ENCODE peak calls at places on chromosomes 11 and 22, in ten cellular contexts. One of them, this sample, is unnamed.
A peak's percentile ranks its signal among the peaks of the same experiment; 100 is the strongest.

GRCh38 chr11:69808708-69809107 is 10.5 kb downstream of the FGF3 start:
- DNase-seq in T-helper 1 cell: no peak
- DNase-seq in NCI-H1105: no peak
- DNase-seq in activated T-cell treated with anti-CD3 and anti-CD28 coated beads for 4 hours: no peak
- DNase-seq in C1 segment of cervical spinal cord: no peak
- DNase-seq in body of pancreas: no peak
- DNase-seq in OCI-LY7: no peak
- DNase-seq in NCI-H1417: no peak
- DNase-seq in CD8-positive, alpha-beta T cell: no peak
- DNase-seq in NCI-H1694: no peak
- DNase-seq in this sample: no peak

GRCh38 chr11:70813651-70814050 is 415.3 kb downstream of the CTTN start:
- DNase-seq in T-helper 1 cell: no peak
- DNase-seq in NCI-H1105: no peak
- DNase-seq in activated T-cell treated with anti-CD3 and anti-CD28 coated beads for 4 hours: no peak
- DNase-seq in C1 segment of cervical spinal cord: no peak
- DNase-seq in body of pancreas: no peak
- DNase-seq in OCI-LY7: no peak
- DNase-seq in NCI-H1417: no peak
- DNase-seq in CD8-positive, alpha-beta T cell: no peak
- DNase-seq in NCI-H1694: no peak
- DNase-seq in this sample: no peak

GRCh38 chr11:47177229-47177845 is 658 bp upstream of the ARFGAP2 start:
- DNase-seq in T-helper 1 cell: peak; percentile 66
- DNase-seq in NCI-H1105: peak; percentile 60
- DNase-seq in activated T-cell treated with anti-CD3 and anti-CD28 coated beads for 4 hours: peak; percentile 66
- DNase-seq in C1 segment of cervical spinal cord: peak; percentile 59
- DNase-seq in body of pancreas: peak; percentile 76
- DNase-seq in OCI-LY7: peak; percentile 94
- DNase-seq in NCI-H1417: no peak
- DNase-seq in CD8-positive, alpha-beta T cell: peak; percentile 86
- DNase-seq in NCI-H1694: peak; percentile 18
- DNase-seq in this sample: peak; percentile 78

GRCh38 chr22:41596776-41597634 is 7.4 kb upstream of the PMM1 start:
- DNase-seq in T-helper 1 cell: no peak
- DNase-seq in NCI-H1105: peak; percentile 38
- DNase-seq in activated T-cell treated with anti-CD3 and anti-CD28 coated beads for 4 hours: no peak
- DNase-seq in C1 segment of cervical spinal cord: peak; percentile 11
- DNase-seq in body of pancreas: peak; percentile 84
- DNase-seq in OCI-LY7: peak; percentile 45
- DNase-seq in NCI-H1417: peak; percentile 25
- DNase-seq in CD8-positive, alpha-beta T cell: peak; percentile 36
- DNase-seq in NCI-H1694: no peak
- DNase-seq in this sample: peak; percentile 65

GRCh38 chr11:123537726-123538125 is 107.7 kb downstream of the GRAMD1B start:
- DNase-seq in T-helper 1 cell: no peak
- DNase-seq in NCI-H1105: no peak
- DNase-seq in activated T-cell treated with anti-CD3 and anti-CD28 coated beads for 4 hours: no peak
- DNase-seq in C1 segment of cervical spinal cord: no peak
- DNase-seq in body of pancreas: no peak
- DNase-seq in OCI-LY7: no peak
- DNase-seq in NCI-H1417: no peak
- DNase-seq in CD8-positive, alpha-beta T cell: no peak
- DNase-seq in NCI-H1694: no peak
- DNase-seq in this sample: no peak

GRCh38 chr11:19595840-19596751 is 116.5 kb upstream of the NAV2 start:
- DNase-seq in T-helper 1 cell: no peak
- DNase-seq in NCI-H1105: no peak
- DNase-seq in activated T-cell treated with anti-CD3 and anti-CD28 coated beads for 4 hours: no peak
- DNase-seq in C1 segment of cervical spinal cord: no peak
- DNase-seq in body of pancreas: no peak
- DNase-seq in OCI-LY7: no peak
- DNase-seq in NCI-H1417: no peak
- DNase-seq in CD8-positive, alpha-beta T cell: no peak
- DNase-seq in NCI-H1694: no peak
- DNase-seq in this sample: no peak

GRCh38 chr22:17867160-17867785 is 93.0 kb upstream of the BID start:
- DNase-seq in T-helper 1 cell: no peak
- DNase-seq in NCI-H1105: no peak
- DNase-seq in activated T-cell treated with anti-CD3 and anti-CD28 coated beads for 4 hours: no peak
- DNase-seq in C1 segment of cervical spinal cord: no peak
- DNase-seq in body of pancreas: peak; percentile 35
- DNase-seq in OCI-LY7: no peak
- DNase-seq in NCI-H1417: no peak
- DNase-seq in CD8-positive, alpha-beta T cell: no peak
- DNase-seq in NCI-H1694: no peak
- DNase-seq in this sample: no peak

GRCh38 chr22:29814003-29814402 is 24.1 kb downstream of the ASCC2 start:
- DNase-seq in T-helper 1 cell: no peak
- DNase-seq in NCI-H1105: no peak
- DNase-seq in activated T-cell treated with anti-CD3 and anti-CD28 coated beads for 4 hours: no peak
- DNase-seq in C1 segment of cervical spinal cord: no peak
- DNase-seq in body of pancreas: no peak
- DNase-seq in OCI-LY7: no peak
- DNase-seq in NCI-H1417: no peak
- DNase-seq in CD8-positive, alpha-beta T cell: no peak
- DNase-seq in NCI-H1694: no peak
- DNase-seq in this sample: no peak

GRCh38 chr11:69050592-69051380 is 2.1 kb downstream of the TPCN2 start:
- DNase-seq in T-helper 1 cell: no peak
- DNase-seq in NCI-H1105: no peak
- DNase-seq in activated T-cell treated with anti-CD3 and anti-CD28 coated beads for 4 hours: no peak
- DNase-seq in C1 segment of cervical spinal cord: no peak
- DNase-seq in body of pancreas: no peak
- DNase-seq in OCI-LY7: no peak
- DNase-seq in NCI-H1417: no peak
- DNase-seq in CD8-positive, alpha-beta T cell: no peak
- DNase-seq in NCI-H1694: no peak
- DNase-seq in this sample: no peak

GRCh38 chr11:131999084-131999483 is 628.7 kb downstream of the NTM start:
- DNase-seq in T-helper 1 cell: no peak
- DNase-seq in NCI-H1105: peak; percentile 89
- DNase-seq in activated T-cell treated with anti-CD3 and anti-CD28 coated beads for 4 hours: no peak
- DNase-seq in C1 segment of cervical spinal cord: no peak
- DNase-seq in body of pancreas: no peak
- DNase-seq in OCI-LY7: no peak
- DNase-seq in NCI-H1417: peak; percentile 85
- DNase-seq in CD8-positive, alpha-beta T cell: no peak
- DNase-seq in NCI-H1694: no peak
- DNase-seq in this sample: no peak

GRCh38 chr11:88402192-88402715 is 64.7 kb upstream of the CTSC start:
- DNase-seq in T-helper 1 cell: no peak
- DNase-seq in NCI-H1105: no peak
- DNase-seq in activated T-cell treated with anti-CD3 and anti-CD28 coated beads for 4 hours: no peak
- DNase-seq in C1 segment of cervical spinal cord: no peak
- DNase-seq in body of pancreas: no peak
- DNase-seq in OCI-LY7: no peak
- DNase-seq in NCI-H1417: no peak
- DNase-seq in CD8-positive, alpha-beta T cell: no peak
- DNase-seq in NCI-H1694: no peak
- DNase-seq in this sample: no peak

GRCh38 chr11:76750067-76750466 is 33.1 kb upstream of the TSKU start:
- DNase-seq in T-helper 1 cell: no peak
- DNase-seq in NCI-H1105: no peak
- DNase-seq in activated T-cell treated with anti-CD3 and anti-CD28 coated beads for 4 hours: no peak
- DNase-seq in C1 segment of cervical spinal cord: no peak
- DNase-seq in body of pancreas: no peak
- DNase-seq in OCI-LY7: no peak
- DNase-seq in NCI-H1417: no peak
- DNase-seq in CD8-positive, alpha-beta T cell: no peak
- DNase-seq in NCI-H1694: no peak
- DNase-seq in this sample: no peak

GRCh38 chr22:42611076-42611475 is 3.6 kb downstream of the POLDIP3 start:
- DNase-seq in T-helper 1 cell: no peak
- DNase-seq in NCI-H1105: no peak
- DNase-seq in activated T-cell treated with anti-CD3 and anti-CD28 coated beads for 4 hours: no peak
- DNase-seq in C1 segment of cervical spinal cord: no peak
- DNase-seq in body of pancreas: no peak
- DNase-seq in OCI-LY7: no peak
- DNase-seq in NCI-H1417: no peak
- DNase-seq in CD8-positive, alpha-beta T cell: no peak
- DNase-seq in NCI-H1694: no peak
- DNase-seq in this sample: no peak